ENCODE peak calls at places on chromosomes 7 and 10, in seven cellular contexts. L, A, X, K, V, N and R are unnamed samples. For H4K20me1, the result is how much of the 10 kb centered on the place peaks cover.

GRCh38 chr10:93475871-93476270 is 6.3 kb downstream of the MYOF start:
- DNase-seq in A (peak), X (no peak), N (no peak), V (no peak), K (no peak), L (no peak), R (peak)

GRCh38 chr10:121536271-121536918 is 61.8 kb downstream of the FGFR2 start:
- DNase-seq in V (no peak), X (no peak), A (peak), L (no peak), N (peak), K (no peak), R (no peak)

GRCh38 chr10:64502936-64503335 is 981.7 kb downstream of the REEP3 start:
- DNase-seq in A (no peak), L (no peak), N (no peak), X (no peak), K (no peak), V (no peak), R (no peak)

GRCh38 chr10:95248989-95249388 is 41.8 kb downstream of the PDLIM1 start:
- DNase-seq in A (no peak), L (no peak), K (no peak), X (no peak), N (no peak), V (no peak), R (no peak)

GRCh38 chr7:92815412-92815811 is 21.0 kb downstream of the CDK6 start:
- DNase-seq in V (no peak), N (no peak), K (no peak), X (no peak), L (peak), A (no peak), R (no peak)

GRCh38 chr10:11284291-11285085 is 266.8 kb downstream of the CELF2 start:
- DNase-seq in A (no peak), X (no peak), L (no peak), N (no peak), K (no peak), V (no peak), R (no peak)

GRCh38 chr10:104246981-104247380 is 7.7 kb upstream of the GSTO1 start:
- DNase-seq in L (no peak), V (no peak), N (no peak), K (no peak), A (peak), X (no peak), R (peak)

GRCh38 chr7:121126801-121127534 is 138.5 kb downstream of the CPED1 start:
- DNase-seq in A (peak), V (no peak), N (no peak), X (peak), L (peak), K (peak), R (peak)

GRCh38 chr10:69316313-69317059 is 38.2 kb downstream of the HK1 start:
- DNase-seq in N (no peak), A (peak), X (no peak), K (no peak), V (peak), L (no peak), R (peak)

GRCh38 chr7:80816806-80817205 is 102.0 kb downstream of the SEMA3C start:
- DNase-seq in K (no peak), A (no peak), V (no peak), L (no peak), N (no peak), X (peak), R (no peak)

GRCh38 chr7:66283003-66283920 is 78.1 kb downstream of the TPST1 start:
- DNase-seq in V (no peak), K (no peak), X (no peak), L (no peak), N (no peak), A (peak), R (peak)

GRCh38 chr7:7956531-7957221 is 11.9 kb upstream of the GLCCI1 start:
- DNase-seq in L (no peak), V (no peak), A (peak), K (no peak), X (no peak), N (no peak), R (peak)

GRCh38 chr7:101705327-101705726 is 76.2 kb upstream of the MYL10 start:
- DNase-seq in N (no peak), A (peak), K (no peak), X (no peak), L (no peak), V (no peak), R (peak)

GRCh38 chr7:143901360-143901709 is 641 bp downstream of the TCAF1 start:
- DNase-seq in X (no peak), A (peak), N (no peak), K (no peak), L (no peak), V (peak), R (no peak)

GRCh38 chr7:115054478-115055122 is 132.7 kb downstream of the MDFIC start:
- DNase-seq in K (no peak), N (no peak), L (no peak), V (no peak), A (no peak), X (no peak), R (no peak)

GRCh38 chr10:11539191-11539868 is 72.1 kb downstream of the USP6NL start:
- DNase-seq in K (no peak), X (no peak), L (no peak), N (no peak), A (peak), V (no peak), R (peak)

GRCh38 chr7:85068796-85069195 is 118.1 kb downstream of the SEMA3D start:
- DNase-seq in A (peak), L (no peak), K (no peak), V (no peak), N (no peak), X (no peak), R (peak)

GRCh38 chr7:3310884-3311283 is 9.8 kb downstream of the SDK1 start:
- DNase-seq in N (no peak), L (no peak), V (no peak), A (no peak), X (no peak), K (no peak), R (peak)

GRCh38 chr10:24706479-24707118 is 17.1 kb downstream of the ARHGAP21 start:
- DNase-seq in A (peak), L (no peak), K (no peak), N (no peak), X (peak), V (peak), R (peak)
- H3K27ac ChIP-seq in A (peak), L (no peak), K (no peak), N (no peak), X (no peak), V (no peak), R (peak)

GRCh38 chr10:78596556-78596955 is 472.2 kb upstream of the ZMIZ1 start:
- DNase-seq in V (no peak), X (no peak), N (no peak), K (no peak), L (no peak), A (no peak), R (no peak)

GRCh38 chr10:78597791-78598555 is 470.8 kb upstream of the ZMIZ1 start:
- DNase-seq in A (no peak), V (no peak), X (no peak), K (no peak), L (no peak), N (no peak), R (no peak)

GRCh38 chr10:78599122-78599853 is 469.5 kb upstream of the ZMIZ1 start:
- DNase-seq in X (no peak), N (no peak), A (no peak), K (peak), V (no peak), L (peak), R (peak)

GRCh38 chr10:78600121-78600665 is 468.6 kb upstream of the ZMIZ1 start:
- DNase-seq in L (no peak), K (no peak), A (no peak), N (no peak), V (no peak), X (no peak), R (no peak)

GRCh38 chr10:78594938-78595645 is 473.7 kb upstream of the ZMIZ1 start:
- DNase-seq in A (no peak), V (no peak), L (no peak), K (peak), X (no peak), N (no peak), R (no peak)
- H4K20me1 ChIP-seq in A (under half), V (under half), L (under half), K (under half), X (under half), N (under half), R (under half)

GRCh38 chr10:47013469-47014169 is 102.4 kb downstream of the PTPN20 start:
- DNase-seq in V (no peak), X (no peak), K (no peak), L (no peak), N (no peak), A (peak), R (no peak)
- TF ChIP-seq EZH2phosphoT487 in V (no peak), X (no peak), K (no peak), L (no peak), N (no peak), A (no peak), R (no peak)

GRCh38 chr7:135976312-135977019 is 693 bp downstream of the MTPN start:
- DNase-seq in N (no peak), L (peak), X (peak), K (peak), A (peak), V (peak), R (peak)

GRCh38 chr7:135977020-135977741 is at the start of gene MTPN:
- DNase-seq in N (peak), V (peak), X (peak), K (peak), A (peak), L (peak), R (peak)

GRCh38 chr7:135978624-135979023 is 1.5 kb upstream of the MTPN start:
- DNase-seq in K (no peak), N (no peak), L (no peak), V (no peak), A (no peak), X (no peak), R (no peak)

GRCh38 chr7:135979674-135980660 is 2.8 kb upstream of the MTPN start:
- DNase-seq in V (no peak), N (no peak), X (no peak), A (peak), L (no peak), K (no peak), R (peak)

GRCh38 chr7:135977742-135978066 is 545 bp upstream of the MTPN start:
- DNase-seq in V (no peak), N (no peak), A (no peak), K (no peak), X (no peak), L (no peak), R (no peak)
- H3K27ac ChIP-seq in V (peak), N (no peak), A (peak), K (peak), X (peak), L (no peak), R (no peak)